ENCODE peak calls at places on chromosomes 13 and 19, in seven cellular contexts. Y is sigmoid colon, Z is Panc1, W is dorsolateral prefrontal cortex, D is cardiac fibroblast, R is fibroblast of villous mesenchyme, O is pancreas. A is an unnamed sample.

GRCh38 chr19:40690699-40691420 is 409 bp upstream of the NUMBL start:
- DNase-seq in D (peak; percentile 93), R (peak; percentile 95), O (peak; percentile 87), W (peak; percentile 92), Z (no peak), Y (peak; percentile 98), A (peak; percentile 93)

GRCh38 chr19:1401889-1402217 is 511 bp upstream of the GAMT start:
- DNase-seq in Y (no peak), Z (no peak), W (no peak), R (no peak), O (no peak), D (no peak), A (no peak)

GRCh38 chr13:98285852-98286594 is 109.0 kb upstream of the RNF113B start:
- DNase-seq in Y (no peak), D (no peak), Z (no peak), O (no peak), W (no peak), R (no peak), A (no peak)

GRCh38 chr19:13597625-13598024 is 91.3 kb upstream of the CACNA1A start:
- DNase-seq in Y (peak; percentile 70), W (peak; percentile 44), D (peak; percentile 81), O (peak; percentile 21), R (peak; percentile 69), Z (peak; percentile 27), A (peak; percentile 74)

GRCh38 chr13:40665061-40665753 is 1.2 kb downstream of the FOXO1 start:
- DNase-seq in Z (no peak), W (no peak), D (peak; percentile 39), R (peak; percentile 19), O (peak; percentile 42), Y (no peak), A (no peak)

GRCh38 chr13:29362849-29363604 is 232.5 kb downstream of the SLC7A1 start:
- DNase-seq in Y (no peak), W (peak; percentile 45), Z (peak; percentile 54), R (peak; percentile 52), D (peak; percentile 58), O (peak; percentile 15), A (peak; percentile 41)

GRCh38 chr19:43525836-43526771 is 897 bp downstream of the ETHE1 start:
- DNase-seq in Y (no peak), Z (no peak), R (peak; percentile 13), D (no peak), W (no peak), O (no peak), A (no peak)

GRCh38 chr19:49672131-49672919 is 4.7 kb upstream of the PRMT1 start:
- DNase-seq in R (peak; percentile 69), O (peak; percentile 78), D (peak; percentile 72), W (peak; percentile 66), Z (no peak), Y (peak; percentile 83), A (peak; percentile 56)

GRCh38 chr19:18098891-18099622 is 1.5 kb downstream of the MAST3 start:
- DNase-seq in Y (no peak), Z (no peak), R (no peak), W (no peak), D (no peak), O (no peak), A (no peak)

GRCh38 chr13:113989585-113990300 is 15.9 kb upstream of the C13orf46 start:
- DNase-seq in Z (no peak), D (no peak), W (no peak), O (no peak), Y (peak; percentile 54), R (no peak), A (no peak)

GRCh38 chr13:60351326-60351725 is 45.7 kb upstream of the TDRD3 start:
- DNase-seq in Y (no peak), W (no peak), Z (no peak), R (peak; percentile 65), D (peak; percentile 64), O (no peak), A (peak; percentile 89)

GRCh38 chr19:39676004-39676403 is 20.3 kb downstream of the LGALS16 start:
- DNase-seq in Y (no peak), Z (peak; percentile 83), R (no peak), O (no peak), W (no peak), D (peak; percentile 5), A (no peak)

GRCh38 chr13:110265341-110265681 is 41.6 kb downstream of the COL4A1 start:
- DNase-seq in O (no peak), R (no peak), Y (peak; percentile 69), W (no peak), Z (no peak), D (no peak), A (no peak)

GRCh38 chr13:102141625-102142472 is 260.0 kb downstream of the FGF14 start:
- DNase-seq in Y (no peak), R (peak; percentile 33), O (no peak), Z (no peak), W (no peak), D (peak; percentile 56), A (peak; percentile 20)

GRCh38 chr13:100854091-100854490 is 179.5 kb upstream of the TMTC4 start:
- DNase-seq in R (no peak), D (no peak), Z (no peak), Y (no peak), O (no peak), W (no peak), A (no peak)

GRCh38 chr13:100852146-100852545 is 177.6 kb upstream of the TMTC4 start:
- DNase-seq in D (no peak), O (no peak), W (no peak), Y (no peak), R (no peak), Z (no peak), A (no peak)

GRCh38 chr13:100848304-100848703 is 173.7 kb upstream of the TMTC4 start:
- DNase-seq in R (no peak), Z (no peak), W (no peak), Y (no peak), O (no peak), D (no peak), A (no peak)
- TF ChIP-seq CTCF in R (no peak), Z (no peak), W (no peak), Y (no peak), O (no peak), D (no peak), A (no peak)

DNA sequence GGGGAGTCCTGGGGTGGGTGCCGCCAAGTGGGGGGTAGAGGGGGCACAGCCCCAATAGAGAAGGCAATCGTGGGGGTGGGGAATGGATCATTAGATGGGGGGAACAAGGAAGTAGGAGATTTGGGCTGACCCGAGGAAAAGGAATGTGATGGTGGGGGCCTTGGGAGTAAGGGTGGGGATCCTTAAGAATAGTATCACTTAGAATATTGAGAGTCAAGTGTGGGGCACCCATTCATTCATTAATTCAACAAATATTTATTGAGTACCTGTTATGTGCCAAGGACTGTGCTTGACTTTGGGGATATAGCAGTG is 641 bp downstream of the PPP5C start:
- DNase-seq in Z (no peak), Y (no peak), R (no peak), D (no peak), O (no peak), W (no peak), A (no peak)
- TF ChIP-seq CTCF in Z (no peak), Y (no peak), R (no peak), D (no peak), O (no peak), W (no peak), A (no peak)

DNA sequence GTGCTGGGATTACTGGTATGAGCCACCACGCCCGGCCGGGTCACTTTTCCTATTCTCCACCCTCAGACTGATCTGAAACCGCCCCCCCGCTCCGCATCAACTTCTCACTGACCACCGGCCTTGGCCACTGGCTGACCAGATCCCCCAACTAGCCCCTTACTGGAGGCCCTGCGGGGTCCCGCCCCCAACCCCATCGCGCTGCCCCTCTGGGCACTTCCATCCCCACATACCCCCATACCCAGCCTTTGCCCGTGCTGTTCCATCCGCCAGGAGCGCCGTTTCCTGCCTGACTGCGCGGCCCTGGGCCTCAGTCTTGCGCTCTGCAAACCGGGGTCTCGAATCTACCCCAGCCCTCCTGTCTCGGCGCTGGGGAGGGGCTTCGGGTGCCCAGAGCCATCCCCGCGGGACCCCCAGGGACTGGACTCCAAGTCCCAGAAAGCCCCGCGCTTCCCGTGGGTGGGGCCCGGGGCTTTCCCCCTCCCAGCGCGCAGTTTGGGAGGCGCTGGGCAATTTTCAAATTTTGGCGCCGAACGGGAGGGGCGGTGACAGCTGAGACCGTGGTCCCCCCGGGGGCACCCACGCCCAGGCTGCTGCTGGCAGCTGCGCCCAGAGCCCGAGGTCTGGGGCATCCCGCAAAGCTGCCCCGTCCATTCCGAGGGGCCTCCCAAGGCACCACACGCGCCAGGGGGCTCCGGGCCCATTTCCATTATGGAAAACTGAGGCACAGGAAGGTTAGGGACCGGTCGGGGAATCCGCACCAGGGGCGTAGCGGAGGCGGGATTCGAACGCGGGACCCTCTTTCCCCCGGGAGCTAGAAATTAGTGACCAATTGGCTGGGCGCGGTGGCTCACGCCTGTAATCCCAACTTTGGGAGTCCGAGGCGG is 5.2 kb upstream of the LMNB2 start:
- DNase-seq in R (peak; percentile 36), W (no peak), D (peak; percentile 73), Y (no peak), O (no peak), Z (no peak), A (peak; percentile 50)
- TF ChIP-seq CTCF in R (peak; percentile 16), W (no peak), D (peak; percentile 39), Y (no peak), O (no peak), Z (no peak), A (peak; percentile 39)

GRCh38 chr13:112874751-112875300 is 94.2 kb upstream of the MCF2L start:
- DNase-seq in D (no peak), Y (peak; percentile 60), O (no peak), R (no peak), W (peak; percentile 14), Z (no peak), A (no peak)
- TF ChIP-seq CTCF in D (no peak), Y (no peak), O (no peak), R (no peak), W (no peak), Z (no peak), A (no peak)